ENCODE peak calls at places on chromosome 15, in six cellular contexts. X is IMR-90, V is H9, W is mesendoderm, O is trophoblast cell, C is neuronal stem cell. N is an unnamed sample.

GRCh38 chr15:25345943-25346342 is 92.9 kb downstream of the UBE3A start:
- DNase-seq in X (peak; percentile 4), V (peak; percentile 60), W (peak; percentile 70), O (no peak), C (peak; percentile 4), N (peak; percentile 3)

GRCh38 chr15:55535436-55535835 is 27.4 kb upstream of the DNAAF4 start:
- DNase-seq in X (no peak), V (no peak), W (no peak), O (no peak), C (no peak), N (no peak)

GRCh38 chr15:68558318-68559305 is 20.2 kb upstream of the CORO2B start:
- DNase-seq in X (no peak), V (peak; percentile 38), W (peak; percentile 63), O (no peak), C (no peak), N (no peak)

GRCh38 chr15:62899090-62899493 is 143.5 kb upstream of the TPM1 start:
- DNase-seq in X (no peak), V (no peak), W (no peak), O (no peak), C (no peak), N (no peak)

GRCh38 chr15:44157679-44158078 is 37.4 kb downstream of the FRMD5 start:
- DNase-seq in X (peak; percentile 96), V (no peak), W (no peak), O (no peak), C (no peak), N (peak; percentile 85)

GRCh38 chr15:70561885-70562284 is 201.5 kb downstream of the UACA start:
- DNase-seq in X (no peak), V (peak; percentile 7), W (no peak), O (no peak), C (no peak), N (no peak)

GRCh38 chr15:91950054-91950453 is 96.5 kb downstream of the SLCO3A1 start:
- DNase-seq in X (no peak), V (no peak), W (peak; percentile 76), O (no peak), C (no peak), N (no peak)

GRCh38 chr15:34753236-34753894 is 1.4 kb downstream of the GJD2 start:
- DNase-seq in X (peak; percentile 71), V (peak; percentile 76), W (peak; percentile 86), O (no peak), C (peak; percentile 77), N (peak; percentile 64)

GRCh38 chr15:58852347-58852746 is 81.1 kb downstream of the SLTM start:
- DNase-seq in X (no peak), V (no peak), W (peak; percentile 45), O (no peak), C (no peak), N (no peak)

GRCh38 chr15:55289011-55289572 is 521 bp downstream of the RAB27A start:
- DNase-seq in X (peak; percentile 39), V (peak; percentile 47), W (peak; percentile 66), O (peak; percentile 56), C (peak; percentile 23), N (peak; percentile 80)

GRCh38 chr15:36601497-36601932 is 22.1 kb downstream of the CDIN1 start:
- DNase-seq in X (peak; percentile 89), V (no peak), W (no peak), O (no peak), C (no peak), N (peak; percentile 92)

GRCh38 chr15:64561997-64562396 is 101.6 kb downstream of the ZNF609 start:
- DNase-seq in X (no peak), V (no peak), W (no peak), O (no peak), C (no peak), N (no peak)

GRCh38 chr15:96072821-96073220 is 257.7 kb upstream of the NR2F2 start:
- DNase-seq in X (no peak), V (no peak), W (no peak), O (no peak), C (no peak), N (no peak)

GRCh38 chr15:40823572-40824343 is 4.8 kb downstream of the PPP1R14D start:
- DNase-seq in X (no peak), V (no peak), W (no peak), O (no peak), C (no peak), N (no peak)

GRCh38 chr15:89660556-89660955 is 5.3 kb upstream of the KIF7 start:
- DNase-seq in X (no peak), V (no peak), W (no peak), O (no peak), C (no peak), N (no peak)

GRCh38 chr15:83190450-83190849 is 17.2 kb downstream of the HDGFL3 start:
- DNase-seq in X (no peak), V (no peak), W (no peak), O (no peak), C (no peak), N (no peak)

GRCh38 chr15:41258706-41259471 is 27.8 kb downstream of the CHP1 start:
- DNase-seq in X (peak; percentile 77), V (no peak), W (no peak), O (no peak), C (no peak), N (peak; percentile 74)

GRCh38 chr15:45855210-45855906 is 220.5 kb downstream of the SQOR start:
- DNase-seq in X (no peak), V (no peak), W (peak; percentile 3), O (no peak), C (no peak), N (no peak)

GRCh38 chr15:44646460-44646859 is 17.0 kb downstream of the SPG11 start:
- DNase-seq in X (no peak), V (no peak), W (no peak), O (no peak), C (no peak), N (no peak)

GRCh38 chr15:49989498-49989897 is 129.5 kb downstream of the ATP8B4 start:
- DNase-seq in X (no peak), V (no peak), W (no peak), O (no peak), C (no peak), N (no peak)

GRCh38 chr15:32669870-32670623 is 28.5 kb downstream of the SCG5 start:
- DNase-seq in X (peak; percentile 45), V (peak; percentile 58), W (peak; percentile 83), O (no peak), C (no peak), N (peak; percentile 24)

GRCh38 chr15:77018796-77019475 is 24.0 kb downstream of the PSTPIP1 start:
- DNase-seq in X (no peak), V (no peak), W (no peak), O (no peak), C (no peak), N (no peak)

GRCh38 chr15:74208496-74208895 is 5.9 kb upstream of the STRA6 start:
- DNase-seq in X (no peak), V (no peak), W (peak; percentile 55), O (no peak), C (no peak), N (no peak)

GRCh38 chr15:88897456-88898194 is 2.3 kb upstream of the HAPLN3 start:
- DNase-seq in X (peak; percentile 71), V (no peak), W (peak; percentile 54), O (peak; percentile 27), C (no peak), N (peak; percentile 73)

GRCh38 chr15:70172124-70172523 is 74.4 kb upstream of the TLE3 start:
- DNase-seq in X (no peak), V (no peak), W (no peak), O (no peak), C (no peak), N (no peak)

GRCh38 chr15:63530235-63530634 is 25.8 kb downstream of the USP3 start:
- DNase-seq in X (no peak), V (no peak), W (no peak), O (no peak), C (no peak), N (no peak)

DNA sequence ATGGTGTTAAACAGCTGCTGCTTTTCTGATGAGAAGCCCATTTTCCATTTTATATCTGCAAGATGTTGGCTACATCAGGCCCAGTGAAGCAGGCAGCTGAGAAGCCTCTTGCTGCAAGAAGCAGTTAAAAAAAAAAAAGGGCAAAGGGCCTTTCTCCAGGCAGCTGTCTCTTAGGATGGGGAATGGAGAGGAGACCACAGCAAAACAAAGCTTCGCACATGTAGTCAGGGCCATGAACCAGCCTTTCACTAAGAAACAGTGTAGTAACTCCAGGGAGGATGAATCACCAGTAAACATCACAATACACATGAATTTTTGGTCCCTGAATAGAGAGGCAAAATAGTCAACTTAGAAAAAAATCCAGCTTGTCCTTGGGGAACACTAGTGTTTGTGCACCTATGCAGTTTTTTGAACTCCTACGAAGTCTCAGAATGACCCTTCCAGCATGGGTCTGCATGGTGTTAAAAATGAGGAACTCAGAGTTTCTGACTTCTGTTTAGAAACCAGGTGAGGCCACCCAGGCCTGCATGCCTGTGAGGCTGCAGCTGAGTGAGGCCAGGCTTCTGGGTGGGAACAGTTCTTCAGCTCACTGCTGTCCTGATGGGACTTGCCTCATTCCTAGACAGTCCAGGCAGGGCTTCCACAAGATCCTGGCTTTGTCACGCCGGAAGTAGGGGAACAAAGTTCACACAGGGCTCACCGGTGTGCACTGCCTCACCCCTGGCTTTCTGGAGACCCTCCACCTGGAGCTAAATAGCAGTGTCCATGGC is 518.7 kb downstream of the MCTP2 start:
- DNase-seq in X (no peak), V (no peak), W (no peak), O (no peak), C (no peak), N (peak; percentile 47)
- H3K18ac ChIP-seq in X (no peak overlapping the region), V (no peak overlapping the region), W (no peak overlapping the region), O (no peak overlapping the region), C (peak overlapping the region; percentile 80), N (no peak overlapping the region)

DNA sequence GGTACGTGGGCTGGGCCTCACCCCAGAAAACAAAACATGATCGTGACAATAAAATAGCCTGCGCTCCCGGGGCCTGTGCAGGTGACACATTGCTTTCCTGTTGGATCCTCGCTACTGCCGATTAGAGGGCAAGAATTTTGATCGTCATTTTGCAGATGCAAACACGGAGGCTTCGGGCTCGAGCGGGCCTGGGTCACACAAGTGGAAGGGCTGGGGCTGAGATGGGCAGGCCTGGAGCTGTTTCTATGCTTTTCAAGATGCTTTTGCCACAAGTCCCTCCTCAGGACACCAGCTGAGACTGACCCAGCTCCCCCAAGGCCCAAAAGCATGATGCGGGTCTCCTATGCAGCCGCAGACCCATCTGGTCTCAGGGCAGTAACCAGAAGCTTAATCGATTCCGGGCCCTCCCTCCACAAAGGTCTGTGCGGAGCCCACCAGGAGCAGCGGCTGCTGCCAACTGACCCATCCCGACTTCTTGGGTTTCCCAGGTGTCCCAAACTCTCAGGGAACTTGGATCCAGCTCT is 30.0 kb downstream of the RGMA start:
- DNase-seq in X (no peak), V (no peak), W (no peak), O (no peak), C (no peak), N (no peak)
- H3K18ac ChIP-seq in X (no peak overlapping the region), V (no peak overlapping the region), W (no peak overlapping the region), O (no peak overlapping the region), C (no peak overlapping the region), N (no peak overlapping the region)

GRCh38 chr15:99074446-99074845 is 30.4 kb upstream of the SYNM start:
- DNase-seq in X (no peak), V (no peak), W (no peak), O (no peak), C (no peak), N (no peak)
- H3K18ac ChIP-seq in X (no peak overlapping the region), V (no peak overlapping the region), W (no peak overlapping the region), O (no peak overlapping the region), C (no peak overlapping the region), N (no peak overlapping the region)

GRCh38 chr15:78131295-78132021 is at the start of gene CIB2:
- DNase-seq in X (peak; percentile 41), V (peak; percentile 86), W (peak; percentile 85), O (peak; percentile 60), C (peak; percentile 88), N (peak; percentile 65)
- H3K18ac ChIP-seq in X (peak within 1 kb of the TSS; percentile 78), V (no peak within 1 kb of the TSS), W (peak within 1 kb of the TSS; percentile 75), O (peak within 1 kb of the TSS; percentile 95), C (peak within 1 kb of the TSS; percentile 99), N (peak within 1 kb of the TSS; percentile 99)

N was measured in mesenchymal stem cell.